ENCODE peak calls at places on chromosomes 7 and 10, in five cellular contexts. S is GM13977, B is OCI-LY7, V is GM10248, F is psoas muscle. I is an unnamed sample.

GRCh38 chr7:149790146-149790548 is 16.8 kb upstream of the ZNF467 start:
- DNase-seq in S (no peak), B (no peak), V (peak; percentile 44), F (no peak), I (no peak)

GRCh38 chr7:18693401-18693800 is 197.9 kb downstream of the HDAC9 start:
- DNase-seq in S (no peak), B (no peak), V (no peak), F (peak; percentile 19), I (no peak)

GRCh38 chr10:94074462-94074861 is 80.7 kb downstream of the PLCE1 start:
- DNase-seq in S (no peak), B (no peak), V (no peak), F (no peak), I (no peak)

GRCh38 chr7:158411232-158411950 is 176.2 kb downstream of the PTPRN2 start:
- DNase-seq in S (no peak), B (no peak), V (no peak), F (no peak), I (peak; percentile 93)

GRCh38 chr7:71775648-71776047 is 636.5 kb downstream of the CALN1 start:
- DNase-seq in S (no peak), B (no peak), V (no peak), F (no peak), I (no peak)

GRCh38 chr7:96486681-96487080 is 164.8 kb upstream of the SLC25A13 start:
- DNase-seq in S (no peak), B (no peak), V (no peak), F (no peak), I (no peak)

GRCh38 chr7:157010588-157011332 is at the start of gene MNX1:
- DNase-seq in S (peak; percentile 98), B (peak; percentile 89), V (peak; percentile 94), F (peak; percentile 58), I (no peak)

GRCh38 chr7:157466473-157467261 is 129.9 kb downstream of the DNAJB6 start:
- DNase-seq in S (no peak), B (no peak), V (no peak), F (no peak), I (no peak)

GRCh38 chr7:55365103-55365679 is at the start of gene LANCL2:
- DNase-seq in S (no peak), B (no peak), V (no peak), F (no peak), I (no peak)

GRCh38 chr7:27237735-27238334 is 4.8 kb upstream of the EVX1 start:
- DNase-seq in S (no peak), B (no peak), V (no peak), F (no peak), I (no peak)

GRCh38 chr7:27238979-27239779 is 3.4 kb upstream of the EVX1 start:
- DNase-seq in S (no peak), B (no peak), V (no peak), F (no peak), I (no peak)

GRCh38 chr7:27236053-27236410 is 6.6 kb upstream of the EVX1 start:
- DNase-seq in S (no peak), B (no peak), V (no peak), F (no peak), I (no peak)

GRCh38 chr7:27239780-27240731 is 2.5 kb upstream of the EVX1 start:
- DNase-seq in S (peak; percentile 24), B (no peak), V (no peak), F (no peak), I (no peak)

DNA sequence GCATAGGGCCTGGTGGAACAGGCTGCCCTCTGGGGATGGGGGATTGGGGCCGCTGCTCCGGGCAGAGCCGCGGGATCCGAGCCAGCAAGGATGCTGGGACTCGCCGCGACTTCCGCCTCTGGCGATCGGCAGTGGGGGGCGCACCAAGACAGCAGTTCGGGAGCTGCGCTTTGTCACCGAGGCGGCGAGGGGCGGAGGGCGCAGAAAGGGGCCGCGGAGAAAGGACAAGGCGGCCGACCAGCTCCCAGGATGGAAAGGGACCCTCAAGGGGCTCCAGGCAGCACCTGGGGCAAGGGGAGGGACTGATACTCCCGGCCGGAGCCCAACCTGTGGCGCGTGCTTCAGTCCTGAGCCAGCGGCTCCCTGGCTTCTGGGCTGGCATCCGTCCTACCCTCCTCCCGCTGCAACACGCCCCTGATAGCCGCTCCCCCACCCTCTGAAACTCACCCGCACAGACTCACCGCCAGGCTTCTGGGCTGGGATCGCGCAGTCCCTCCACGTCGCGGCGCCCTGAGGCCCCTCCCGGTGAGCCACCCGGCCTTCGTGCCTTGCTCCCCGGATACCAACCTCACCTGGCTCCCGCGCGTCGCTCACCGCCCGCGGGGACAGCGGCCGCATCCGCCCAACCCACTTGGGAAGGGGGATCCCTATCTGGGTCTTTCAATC is 7.1 kb upstream of the EVX1 start:
- DNase-seq in S (no peak), B (no peak), V (no peak), F (no peak), I (no peak)
- TF ChIP-seq CTCF in S (peak; percentile 57), B (peak; percentile 11), V (peak; percentile 25), F (peak; percentile 33), I (peak; percentile 73)

DNA sequence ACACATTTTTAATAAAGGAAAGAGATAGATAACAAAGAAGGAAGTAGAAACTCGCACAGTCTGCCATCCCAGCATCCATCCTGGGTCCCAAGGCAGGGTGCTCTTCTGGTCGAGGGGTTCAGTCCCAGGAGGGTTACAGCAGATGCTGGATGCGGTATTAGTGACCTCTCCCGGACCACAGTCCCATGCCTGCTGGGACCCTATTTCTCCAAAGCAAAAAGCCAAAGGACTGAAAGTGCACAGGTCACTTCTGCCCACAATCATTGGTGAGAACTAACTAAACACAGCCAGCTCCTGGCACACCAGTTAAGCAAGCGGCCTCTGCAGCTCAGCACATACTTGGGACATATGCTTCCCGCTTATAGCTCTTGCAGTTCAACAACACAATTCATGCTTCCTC is 96.1 kb upstream of the HABP2 start:
- DNase-seq in S (no peak), B (no peak), V (no peak), F (no peak), I (no peak)
- TF ChIP-seq CTCF in S (no peak), B (no peak), V (no peak), F (no peak), I (no peak)

GRCh38 chr10:104922810-104923209 is 281.7 kb downstream of the SORCS3 start:
- DNase-seq in S (peak; percentile 20), B (no peak), V (peak; percentile 12), F (no peak), I (no peak)

GRCh38 chr10:104923501-104923900 is 282.4 kb downstream of the SORCS3 start:
- DNase-seq in S (no peak), B (no peak), V (no peak), F (no peak), I (no peak)

GRCh38 chr10:104924101-104924795 is 283.2 kb downstream of the SORCS3 start:
- DNase-seq in S (no peak), B (no peak), V (no peak), F (no peak), I (no peak)

GRCh38 chr10:104928733-104929132 is 287.6 kb downstream of the SORCS3 start:
- DNase-seq in S (no peak), B (no peak), V (no peak), F (no peak), I (no peak)

GRCh38 chr10:104925232-104925851 is 284.3 kb downstream of the SORCS3 start:
- DNase-seq in S (peak; percentile 15), B (peak; percentile 46), V (peak; percentile 20), F (no peak), I (no peak)
- TF ChIP-seq CTCF in S (peak; percentile 65), B (peak; percentile 81), V (peak; percentile 68), F (peak; percentile 42), I (peak; percentile 70)

DNA sequence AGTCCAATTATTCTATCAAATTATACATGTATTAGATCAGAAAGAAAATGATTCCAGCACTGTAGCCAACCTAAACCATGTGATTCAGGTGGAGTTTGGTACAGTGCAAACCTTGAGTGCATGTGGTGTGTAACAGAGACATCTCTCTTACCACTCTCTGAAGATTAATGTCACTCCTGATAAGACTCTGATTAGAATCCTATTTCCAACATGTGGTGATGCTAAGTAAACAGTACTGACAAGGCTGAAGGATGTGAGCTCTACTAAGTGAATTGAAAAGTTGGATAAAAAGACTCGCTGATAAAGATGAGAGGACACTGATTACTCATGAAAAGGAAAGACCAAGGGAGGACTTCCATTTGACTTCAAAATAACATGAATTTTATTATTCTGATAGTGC is 232.0 kb downstream of the SDK1 start:
- DNase-seq in S (no peak), B (no peak), V (no peak), F (no peak), I (no peak)
- TF ChIP-seq CTCF in S (no peak), B (no peak), V (no peak), F (no peak), I (no peak)

GRCh38 chr7:155000795-155001194 is 2.1 kb downstream of the PAXIP1 start:
- DNase-seq in S (no peak), B (peak; percentile 34), V (no peak), F (no peak), I (no peak)
- TF ChIP-seq CTCF in S (peak; percentile 15), B (peak; percentile 76), V (no peak), F (no peak), I (peak; percentile 18)

DNA sequence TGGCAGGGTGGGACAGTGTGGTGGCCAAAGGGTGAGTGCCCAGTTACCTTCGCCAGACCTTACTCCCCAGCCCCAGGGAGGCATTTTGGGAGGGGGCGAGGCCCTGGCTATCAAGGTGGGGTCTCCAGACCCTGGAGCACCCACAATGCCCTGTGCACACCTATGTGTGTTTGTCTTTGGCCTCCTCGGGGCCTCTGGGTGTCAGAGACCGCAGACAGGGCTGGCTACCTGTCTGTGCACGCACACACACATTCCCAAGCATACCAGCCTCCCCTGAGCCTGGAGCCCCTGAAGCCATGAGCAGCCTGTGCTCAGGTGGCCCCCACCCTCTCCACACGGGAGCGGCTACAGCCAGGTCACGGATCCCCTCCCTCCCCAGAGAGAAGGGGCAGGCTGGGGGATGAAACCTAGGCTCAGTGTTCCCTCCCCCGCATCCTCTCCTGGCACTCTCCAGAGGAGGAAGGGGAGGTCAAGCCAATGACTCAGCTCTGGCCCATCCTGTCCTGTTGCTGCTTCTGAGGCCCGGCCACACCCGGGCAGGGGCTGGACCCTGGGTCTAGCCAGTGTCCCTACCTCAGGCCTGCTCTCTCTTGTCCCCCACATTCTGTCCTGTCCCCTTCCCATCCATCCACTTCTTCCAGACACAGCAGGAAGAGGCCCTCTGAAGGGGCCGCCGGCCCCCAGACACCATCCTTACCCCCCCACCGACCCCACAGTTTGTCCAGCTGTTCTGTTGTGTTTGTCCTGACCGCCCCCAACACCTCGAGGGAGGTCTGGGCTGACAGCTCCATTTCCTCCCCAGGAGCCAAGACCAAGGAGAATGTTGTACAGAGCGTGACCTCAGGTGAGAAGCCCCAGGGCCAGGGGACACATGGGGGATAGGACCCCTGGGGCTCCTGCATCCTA is 685 bp downstream of the SNCG start:
- DNase-seq in S (no peak), B (no peak), V (no peak), F (peak; percentile 68), I (peak; percentile 66)
- TF ChIP-seq CTCF in S (no peak), B (no peak), V (no peak), F (no peak), I (no peak)

GRCh38 chr10:126847666-126848065 is 57.6 kb upstream of the DOCK1 start:
- DNase-seq in S (no peak), B (no peak), V (no peak), F (no peak), I (no peak)
- TF ChIP-seq CTCF in S (no peak), B (no peak), V (no peak), F (no peak), I (no peak)

DNA sequence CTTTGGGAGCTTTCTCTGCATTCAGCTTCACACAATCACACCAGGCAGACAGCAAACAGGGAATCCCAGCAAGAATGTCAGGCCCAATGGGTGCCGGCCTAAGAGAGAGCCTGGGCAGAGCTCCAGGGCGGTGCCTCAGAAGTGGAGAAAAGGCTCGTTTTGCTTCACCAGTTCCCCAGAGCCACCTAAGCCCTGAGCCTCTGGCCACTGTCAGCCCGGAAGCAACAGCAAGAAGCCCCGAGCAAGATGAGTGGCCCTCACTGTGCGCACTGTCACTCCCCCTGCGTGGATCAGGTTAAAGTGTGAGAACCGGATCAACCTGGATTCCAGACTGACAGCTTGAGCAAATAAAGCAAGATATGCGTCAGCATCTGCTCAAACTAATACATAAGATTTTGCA is 14.7 kb downstream of the CNPY1 start:
- DNase-seq in S (peak; percentile 26), B (no peak), V (no peak), F (no peak), I (peak; percentile 64)
- TF ChIP-seq CTCF in S (no peak), B (no peak), V (no peak), F (no peak), I (no peak)

I was measured in chondrocyte.